ENCODE peak calls at places on chromosomes 5 and 9, in six cellular contexts. M is PC-9; P is memory B cell; D is right lobe of liver; T is stimulated activated CD4-positive, alpha-beta T cell treated with anti-CD3 and anti-CD28 coated beads, Interleukin-15, amount 100 ng/mL, for 1 hour; C is uterus. U is an unnamed sample.

GRCh38 chr5:80141147-80141671 is 106.1 kb downstream of the THBS4 start:
- DNase-seq in D (peak), T (no peak), M (no peak), P (no peak), C (peak), U (peak)

GRCh38 chr5:120599576-120599975 is 135.5 kb downstream of the PRR16 start:
- DNase-seq in P (no peak), C (no peak), D (no peak), M (peak), T (no peak), U (no peak)

GRCh38 chr5:178895615-178896571 is at the start of gene ZFP2:
- DNase-seq in C (peak), P (peak), D (peak), T (peak), M (no peak), U (peak)

GRCh38 chr5:44932922-44933585 is 124.3 kb downstream of the MRPS30 start:
- DNase-seq in P (no peak), D (no peak), C (no peak), M (no peak), T (no peak), U (no peak)

GRCh38 chr9:11356101-11356500 is 743.3 kb upstream of the PTPRD start:
- DNase-seq in C (no peak), D (no peak), T (no peak), M (no peak), P (no peak), U (no peak)

GRCh38 chr9:16461231-16461840 is 409.1 kb downstream of the BNC2 start:
- DNase-seq in C (no peak), P (no peak), M (no peak), D (no peak), T (no peak), U (peak)

GRCh38 chr5:34012791-34013190 is 4.9 kb upstream of the AMACR start:
- DNase-seq in D (peak), C (no peak), T (no peak), P (no peak), M (no peak), U (no peak)

GRCh38 chr9:129460323-129461261 is 160.3 kb downstream of the C9orf50 start:
- DNase-seq in D (peak), T (peak), C (peak), M (peak), P (peak), U (peak)

GRCh38 chr9:78565481-78565880 is 268.6 kb downstream of the PSAT1 start:
- DNase-seq in M (no peak), C (no peak), D (no peak), P (no peak), T (no peak), U (no peak)

GRCh38 chr5:126615286-126615685 is 14.5 kb downstream of the PHAX start:
- DNase-seq in D (no peak), T (no peak), C (no peak), M (no peak), P (no peak), U (no peak)

GRCh38 chr9:26650325-26650724 is 242.3 kb downstream of the CAAP1 start:
- DNase-seq in P (no peak), M (no peak), T (no peak), D (no peak), C (no peak), U (no peak)

GRCh38 chr9:121836382-121836885 is 185.0 kb downstream of the DAB2IP start:
- DNase-seq in T (no peak), C (peak), M (no peak), P (no peak), D (no peak), U (no peak)

GRCh38 chr5:113447651-113448050 is 12.9 kb upstream of the TSSK1B start:
- DNase-seq in M (no peak), D (no peak), P (no peak), C (no peak), T (no peak), U (peak)

GRCh38 chr9:4315582-4316215 is 15.8 kb upstream of the GLIS3 start:
- DNase-seq in P (peak), C (peak), T (peak), M (no peak), D (peak), U (peak)

GRCh38 chr9:20640331-20641187 is 18.3 kb upstream of the MLLT3 start:
- DNase-seq in C (no peak), D (peak), T (peak), M (no peak), P (peak), U (no peak)

GRCh38 chr5:133273661-133274596 is 222.1 kb downstream of the HSPA4 start:
- DNase-seq in T (no peak), C (no peak), P (no peak), M (no peak), D (no peak), U (peak)

GRCh38 chr5:112738180-112738560 is 485 bp downstream of the APC start:
- DNase-seq in M (no peak), P (no peak), T (no peak), C (no peak), D (no peak), U (peak)

GRCh38 chr5:111144352-111144930 is 52.3 kb downstream of the WDR36 start:
- DNase-seq in C (no peak), T (no peak), M (no peak), P (no peak), D (no peak), U (no peak)

GRCh38 chr5:167061695-167062094 is 1229.8 kb upstream of the WWC1 start:
- DNase-seq in C (no peak), P (no peak), D (no peak), M (no peak), T (no peak), U (no peak)

GRCh38 chr9:6715755-6716643 is 41.8 kb upstream of the KDM4C start:
- DNase-seq in P (peak), M (peak), D (peak), T (peak), C (peak), U (no peak)

GRCh38 chr9:18985996-18986395 is 47.0 kb downstream of the SAXO1 start:
- DNase-seq in P (no peak), T (no peak), M (no peak), C (no peak), D (no peak), U (no peak)

GRCh38 chr9:126337690-126338426 is 11.2 kb downstream of the MVB12B start:
- DNase-seq in T (no peak), P (no peak), M (no peak), C (no peak), D (no peak), U (no peak)

GRCh38 chr9:3136999-3137675 is 293.2 kb upstream of the PUM3 start:
- DNase-seq in M (no peak), P (no peak), C (no peak), T (no peak), D (no peak), U (no peak)

GRCh38 chr9:17509151-17509550 is 69.7 kb upstream of the SH3GL2 start:
- DNase-seq in P (no peak), M (no peak), T (no peak), D (no peak), C (no peak), U (no peak)